ENCODE peak calls at places on chromosomes 7 and 10, in five cellular contexts. U is tibial nerve, N is stomach, E is transverse colon, H is sigmoid colon. X is an unnamed sample.
A peak's percentile ranks its signal among the peaks of the same experiment; 100 is the strongest.

GRCh38 chr10:95646160-95646559 is 10.4 kb downstream of the ALDH18A1 start:
- DNase-seq in E (peak; percentile 57), H (no peak), N (no peak), U (no peak), X (no peak)

GRCh38 chr10:86614853-86615252 is 39.5 kb upstream of the OPN4 start:
- DNase-seq in U (no peak), E (no peak), H (no peak), N (no peak), X (no peak)

GRCh38 chr7:91941450-91941849 is 788 bp downstream of the AKAP9 start:
- DNase-seq in H (no peak), N (peak; percentile 46), U (peak; percentile 6), E (peak; percentile 60), X (no peak)

GRCh38 chr7:47154781-47155180 is 427.1 kb downstream of the TNS3 start:
- DNase-seq in N (no peak), H (no peak), E (no peak), U (no peak), X (no peak)

GRCh38 chr7:55245271-55245723 is 119.8 kb upstream of the LANCL2 start:
- DNase-seq in H (no peak), E (no peak), N (no peak), U (no peak), X (no peak)

GRCh38 chr7:1950623-1951523 is 280.8 kb downstream of the ELFN1 start:
- DNase-seq in U (peak; percentile 17), N (no peak), H (no peak), E (peak; percentile 49), X (no peak)

GRCh38 chr7:119281181-119281846 is 991.7 kb upstream of the KCND2 start:
- DNase-seq in E (no peak), U (no peak), N (no peak), H (no peak), X (no peak)

GRCh38 chr7:54542920-54543539 is 855 bp downstream of the VSTM2A start:
- DNase-seq in H (no peak), U (no peak), E (no peak), N (no peak), X (no peak)

GRCh38 chr10:14451341-14451740 is 120.6 kb upstream of the FRMD4A start:
- DNase-seq in H (no peak), N (no peak), U (no peak), E (no peak), X (no peak)

GRCh38 chr10:59830601-59831259 is 75.6 kb downstream of the CCDC6 start:
- DNase-seq in H (no peak), N (peak; percentile 48), U (peak; percentile 38), E (peak; percentile 46), X (peak; percentile 62)

GRCh38 chr10:30151581-30152389 is 92.4 kb upstream of the JCAD start:
- DNase-seq in E (peak; percentile 9), H (no peak), N (no peak), U (no peak), X (no peak)

GRCh38 chr7:140559410-140559809 is 80.1 kb upstream of the MKRN1 start:
- DNase-seq in E (no peak), N (no peak), H (no peak), U (no peak), X (no peak)

GRCh38 chr7:155426543-155427410 is 31.2 kb upstream of the EN2 start:
- DNase-seq in U (no peak), H (no peak), N (no peak), E (no peak), X (no peak)

GRCh38 chr7:80881361-80881760 is 37.5 kb downstream of the SEMA3C start:
- DNase-seq in N (no peak), H (no peak), E (no peak), U (no peak), X (no peak)

GRCh38 chr7:24899905-24900304 is 80.1 kb downstream of the OSBPL3 start:
- DNase-seq in N (no peak), U (no peak), E (no peak), H (no peak), X (no peak)

GRCh38 chr7:41189866-41190265 is 513.0 kb downstream of the INHBA start:
- DNase-seq in E (no peak), N (no peak), H (no peak), U (no peak), X (no peak)

GRCh38 chr10:59397971-59398370 is 35.6 kb upstream of the FAM13C start:
- DNase-seq in H (no peak), E (no peak), N (no peak), U (no peak), X (no peak)

GRCh38 chr10:48634198-48634983 is 29.5 kb upstream of the ARHGAP22 start:
- DNase-seq in N (no peak), E (peak; percentile 56), U (peak; percentile 41), H (peak; percentile 74), X (no peak)

GRCh38 chr7:82343-83155 is 109.8 kb upstream of the FAM20C start:
- DNase-seq in H (peak; percentile 55), N (peak; percentile 87), U (no peak), E (peak; percentile 53), X (no peak)

GRCh38 chr7:83708531-83708930 is 59.6 kb upstream of the SEMA3E start:
- DNase-seq in U (no peak), N (no peak), E (no peak), H (no peak), X (no peak)

GRCh38 chr10:97517778-97518561 is 19.2 kb downstream of the UBTD1 start:
- DNase-seq in H (no peak), U (no peak), E (no peak), N (no peak), X (peak; percentile 29)

GRCh38 chr7:30519122-30519521 is 14.5 kb upstream of the GGCT start:
- DNase-seq in E (no peak), N (no peak), H (no peak), U (no peak), X (no peak)

GRCh38 chr10:75062191-75062849 is 49.1 kb upstream of the SAMD8 start:
- DNase-seq in U (peak; percentile 43), E (no peak), H (no peak), N (no peak), X (no peak)

GRCh38 chr7:115178831-115179230 is 256.9 kb downstream of the MDFIC start:
- DNase-seq in H (no peak), U (no peak), E (no peak), N (no peak), X (no peak)

GRCh38 chr10:71339796-71340589 is 20.9 kb downstream of the SLC29A3 start:
- DNase-seq in H (no peak), U (no peak), N (peak; percentile 70), E (peak; percentile 51), X (no peak)

GRCh38 chr10:29345144-29345892 is 56.4 kb downstream of the LYZL1 start:
- DNase-seq in E (no peak), N (no peak), H (no peak), U (no peak), X (no peak)

GRCh38 chr10:620417-620816 is 69.1 kb downstream of the DIP2C start:
- DNase-seq in U (no peak), E (no peak), N (no peak), H (no peak), X (no peak)

GRCh38 chr10:619710-620109 is 69.8 kb downstream of the DIP2C start:
- DNase-seq in E (no peak), H (no peak), U (no peak), N (no peak), X (no peak)

GRCh38 chr10:620971-621370 is 68.5 kb downstream of the DIP2C start:
- DNase-seq in E (no peak), H (no peak), U (no peak), N (no peak), X (no peak)

GRCh38 chr10:617471-617870 is 72.0 kb downstream of the DIP2C start:
- DNase-seq in U (no peak), N (no peak), E (no peak), H (no peak), X (no peak)

DNA sequence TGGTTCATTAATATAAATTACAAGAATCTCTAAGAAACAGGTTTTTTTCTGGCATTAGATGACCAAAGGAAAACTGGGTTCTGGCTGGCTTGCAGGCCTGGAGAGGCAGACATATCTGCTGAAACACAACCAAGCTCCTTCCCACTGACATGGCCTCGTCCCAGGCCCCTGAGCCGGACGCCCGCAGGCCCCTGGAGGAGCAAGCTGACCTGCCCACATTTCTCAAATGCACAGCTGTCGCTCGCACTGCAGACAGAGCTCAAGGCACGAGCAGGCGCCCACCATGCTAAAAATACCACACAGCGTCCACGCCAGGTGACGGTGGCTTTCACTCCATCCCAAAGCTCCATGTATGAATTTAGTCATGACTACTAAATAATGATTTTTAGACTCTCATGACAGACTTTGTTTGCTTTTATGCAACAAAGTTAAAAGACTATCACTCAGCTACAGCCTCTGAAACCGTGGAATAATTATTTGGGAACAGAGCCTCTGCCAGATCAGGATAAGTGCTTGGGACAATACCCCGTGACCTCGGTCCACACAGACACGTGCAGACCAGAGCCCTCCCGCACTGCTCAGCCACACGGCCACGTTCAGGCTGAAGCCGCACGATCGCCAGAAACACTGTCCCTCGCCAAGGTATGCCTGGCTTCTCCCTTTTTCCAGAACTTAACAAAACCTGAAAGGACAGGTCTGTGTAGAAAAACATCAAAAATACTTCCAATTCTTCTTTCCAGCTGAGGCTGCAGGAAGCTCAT is 71.1 kb downstream of the DIP2C start:
- DNase-seq in E (no peak), N (no peak), H (no peak), U (no peak), X (no peak)
- TF ChIP-seq EP300 in E (no peak), N (no peak), H (no peak), U (no peak), X (no peak)

GRCh38 chr7:138017992-138018391 is 16.1 kb upstream of the CREB3L2 start:
- DNase-seq in U (no peak), N (no peak), H (no peak), E (no peak), X (no peak)
- H3K27ac ChIP-seq in U (no peak overlapping the region), N (no peak overlapping the region), H (no peak overlapping the region), E (no peak overlapping the region), X (no peak overlapping the region)

DNA sequence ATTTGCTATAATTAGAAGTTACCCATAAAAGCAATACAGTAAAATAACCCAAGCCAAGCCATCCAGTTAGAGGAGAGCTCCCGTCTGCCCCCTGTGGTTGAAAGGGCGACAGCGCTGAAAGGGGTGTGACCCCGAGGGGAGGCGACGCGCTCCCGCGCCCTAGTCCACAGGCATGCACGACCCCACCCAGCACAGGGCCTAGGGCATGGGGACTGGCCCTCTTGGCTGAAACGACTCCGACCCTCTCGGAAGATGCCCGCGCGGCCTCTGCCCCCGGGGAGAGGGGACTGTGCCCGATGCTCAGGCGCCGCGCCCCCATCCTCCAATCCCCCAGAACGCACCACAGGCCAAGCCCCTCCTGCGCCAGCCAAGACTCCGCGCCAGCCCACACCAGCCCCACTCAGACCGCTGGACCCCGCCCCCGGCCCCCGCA is 64.0 kb downstream of the CSGALNACT2 start:
- DNase-seq in E (peak; percentile 34), N (peak; percentile 26), U (no peak), H (peak; percentile 62), X (peak; percentile 25)
- H3K4me3 ChIP-seq in E (no peak overlapping the region), N (peak overlapping the region; percentile 52), U (peak overlapping the region; percentile 49), H (peak overlapping the region; percentile 47), X (peak overlapping the region; percentile 21)

DNA sequence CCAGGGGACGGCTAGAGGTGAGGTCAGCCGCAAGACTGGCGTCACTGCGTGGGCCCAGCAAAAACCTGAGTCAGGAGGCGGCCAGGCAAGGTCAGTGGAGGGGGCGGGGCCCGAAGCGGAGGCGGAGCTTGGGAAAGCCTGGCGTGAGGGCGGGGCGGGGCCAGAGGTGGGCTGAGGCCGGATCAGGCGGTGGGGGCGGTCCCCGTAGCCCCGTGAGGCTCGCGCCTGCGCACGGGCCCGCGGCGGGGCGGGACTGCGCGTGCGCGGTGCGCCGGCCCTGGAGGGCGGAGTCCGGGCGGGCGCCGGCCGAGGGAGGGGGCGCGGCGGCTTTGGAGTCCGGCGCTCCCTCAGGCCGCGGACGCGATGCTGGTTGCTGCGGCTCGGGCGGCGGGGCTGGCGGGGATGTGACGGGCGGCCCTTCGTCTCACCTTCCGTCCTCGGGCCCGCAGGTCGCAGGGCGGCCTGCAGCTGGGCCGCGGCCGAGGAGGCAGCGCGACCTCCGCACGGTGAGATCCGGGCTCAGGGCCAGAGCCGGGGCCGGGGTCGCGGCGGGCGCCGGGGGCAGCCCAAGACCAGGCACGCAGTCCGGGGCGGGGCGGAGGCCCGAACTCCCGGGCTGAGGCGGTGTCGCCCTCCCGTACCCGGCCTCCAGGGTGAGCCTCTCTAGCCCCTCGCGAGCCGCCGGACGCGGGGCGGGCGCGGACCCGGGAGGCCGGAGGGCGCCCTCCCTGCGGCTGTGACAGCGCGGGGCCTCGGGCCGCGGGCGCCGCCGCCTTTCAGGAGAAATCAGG is at the start of gene CCSER2:
- DNase-seq in U (peak; percentile 97), H (peak; percentile 99), N (peak; percentile 99), E (peak; percentile 99), X (peak; percentile 99)
- TF ChIP-seq EP300 in U (peak; percentile 74), H (no peak), N (no peak), E (no peak), X (no peak)

X was measured in ovary.